ENCODE peak calls at places on chromosome 11, in nine cellular contexts. One of them, this sample, is unnamed.

GRCh38 chr11:14082338-14082737 is 119.8 kb downstream of the SPON1 start:
- DNase-seq in cardiac muscle cell: peak
- DNase-seq in IMR-90: no peak
- DNase-seq in fibroblast of villous mesenchyme: no peak
- DNase-seq in Peyer's patch: no peak
- DNase-seq in fibroblast of pulmonary artery: no peak
- DNase-seq in DND-41: no peak
- DNase-seq in body of pancreas: no peak
- DNase-seq in GM12878: no peak
- DNase-seq in this sample: no peak

GRCh38 chr11:23423119-23423518 is 562.8 kb upstream of the CCDC179 start:
- DNase-seq in Peyer's patch: no peak
- DNase-seq in cardiac muscle cell: no peak
- DNase-seq in DND-41: no peak
- DNase-seq in IMR-90: peak
- DNase-seq in GM12878: no peak
- DNase-seq in fibroblast of pulmonary artery: no peak
- DNase-seq in body of pancreas: no peak
- DNase-seq in fibroblast of villous mesenchyme: peak
- DNase-seq in this sample: no peak

GRCh38 chr11:119373917-119374631 is 7.4 kb downstream of the USP2 start:
- DNase-seq in GM12878: no peak
- DNase-seq in Peyer's patch: peak
- DNase-seq in fibroblast of villous mesenchyme: peak
- DNase-seq in cardiac muscle cell: peak
- DNase-seq in DND-41: peak
- DNase-seq in IMR-90: peak
- DNase-seq in body of pancreas: peak
- DNase-seq in fibroblast of pulmonary artery: peak
- DNase-seq in this sample: no peak

GRCh38 chr11:68118753-68119448 is 2.3 kb downstream of the CHKA start:
- DNase-seq in body of pancreas: peak
- DNase-seq in GM12878: peak
- DNase-seq in IMR-90: peak
- DNase-seq in fibroblast of pulmonary artery: no peak
- DNase-seq in cardiac muscle cell: peak
- DNase-seq in Peyer's patch: no peak
- DNase-seq in fibroblast of villous mesenchyme: peak
- DNase-seq in DND-41: no peak
- DNase-seq in this sample: peak

GRCh38 chr11:66986178-66986545 is 11.1 kb downstream of the C11orf86 start:
- DNase-seq in Peyer's patch: no peak
- DNase-seq in cardiac muscle cell: no peak
- DNase-seq in fibroblast of pulmonary artery: no peak
- DNase-seq in body of pancreas: peak
- DNase-seq in GM12878: no peak
- DNase-seq in DND-41: no peak
- DNase-seq in fibroblast of villous mesenchyme: no peak
- DNase-seq in IMR-90: no peak
- DNase-seq in this sample: no peak

GRCh38 chr11:71246559-71246958 is 5.8 kb downstream of the SHANK2 start:
- DNase-seq in fibroblast of villous mesenchyme: no peak
- DNase-seq in Peyer's patch: no peak
- DNase-seq in DND-41: no peak
- DNase-seq in IMR-90: no peak
- DNase-seq in body of pancreas: no peak
- DNase-seq in cardiac muscle cell: no peak
- DNase-seq in GM12878: no peak
- DNase-seq in fibroblast of pulmonary artery: no peak
- DNase-seq in this sample: no peak

GRCh38 chr11:71247551-71248250 is 4.7 kb downstream of the SHANK2 start:
- DNase-seq in Peyer's patch: no peak
- DNase-seq in DND-41: no peak
- DNase-seq in GM12878: no peak
- DNase-seq in fibroblast of pulmonary artery: no peak
- DNase-seq in cardiac muscle cell: no peak
- DNase-seq in fibroblast of villous mesenchyme: no peak
- DNase-seq in IMR-90: no peak
- DNase-seq in body of pancreas: peak
- DNase-seq in this sample: no peak

GRCh38 chr11:82038151-82038550 is 695.5 kb downstream of the FAM181B start:
- DNase-seq in IMR-90: no peak
- DNase-seq in cardiac muscle cell: no peak
- DNase-seq in GM12878: no peak
- DNase-seq in fibroblast of villous mesenchyme: no peak
- DNase-seq in fibroblast of pulmonary artery: no peak
- DNase-seq in Peyer's patch: no peak
- DNase-seq in DND-41: no peak
- DNase-seq in body of pancreas: no peak
- DNase-seq in this sample: no peak

GRCh38 chr11:1044160-1044559 is 7.6 kb upstream of the MUC6 start:
- DNase-seq in GM12878: no peak
- DNase-seq in IMR-90: no peak
- DNase-seq in cardiac muscle cell: no peak
- DNase-seq in body of pancreas: no peak
- DNase-seq in fibroblast of pulmonary artery: no peak
- DNase-seq in fibroblast of villous mesenchyme: no peak
- DNase-seq in Peyer's patch: no peak
- DNase-seq in DND-41: no peak
- DNase-seq in this sample: no peak

GRCh38 chr11:103596323-103596722 is 440.1 kb upstream of the DDI1 start:
- DNase-seq in cardiac muscle cell: no peak
- DNase-seq in GM12878: no peak
- DNase-seq in Peyer's patch: no peak
- DNase-seq in IMR-90: no peak
- DNase-seq in fibroblast of pulmonary artery: no peak
- DNase-seq in DND-41: no peak
- DNase-seq in fibroblast of villous mesenchyme: no peak
- DNase-seq in body of pancreas: no peak
- DNase-seq in this sample: no peak

GRCh38 chr11:76005746-76006145 is 190.7 kb downstream of the UVRAG start:
- DNase-seq in DND-41: no peak
- DNase-seq in Peyer's patch: no peak
- DNase-seq in IMR-90: no peak
- DNase-seq in fibroblast of pulmonary artery: peak
- DNase-seq in body of pancreas: no peak
- DNase-seq in fibroblast of villous mesenchyme: no peak
- DNase-seq in GM12878: no peak
- DNase-seq in cardiac muscle cell: no peak
- DNase-seq in this sample: no peak

GRCh38 chr11:71222318-71223080 is 29.9 kb downstream of the SHANK2 start:
- DNase-seq in fibroblast of villous mesenchyme: no peak
- DNase-seq in IMR-90: no peak
- DNase-seq in fibroblast of pulmonary artery: no peak
- DNase-seq in Peyer's patch: no peak
- DNase-seq in GM12878: no peak
- DNase-seq in DND-41: no peak
- DNase-seq in cardiac muscle cell: no peak
- DNase-seq in body of pancreas: peak
- DNase-seq in this sample: no peak

GRCh38 chr11:11728371-11728770 is 106.6 kb upstream of the GALNT18 start:
- DNase-seq in Peyer's patch: no peak
- DNase-seq in IMR-90: no peak
- DNase-seq in fibroblast of villous mesenchyme: no peak
- DNase-seq in body of pancreas: no peak
- DNase-seq in cardiac muscle cell: no peak
- DNase-seq in DND-41: no peak
- DNase-seq in fibroblast of pulmonary artery: no peak
- DNase-seq in GM12878: no peak
- DNase-seq in this sample: no peak

GRCh38 chr11:122140535-122140934 is 24.5 kb upstream of the BLID start:
- DNase-seq in fibroblast of villous mesenchyme: no peak
- DNase-seq in cardiac muscle cell: no peak
- DNase-seq in DND-41: no peak
- DNase-seq in fibroblast of pulmonary artery: peak
- DNase-seq in body of pancreas: no peak
- DNase-seq in Peyer's patch: no peak
- DNase-seq in GM12878: no peak
- DNase-seq in IMR-90: peak
- DNase-seq in this sample: no peak

GRCh38 chr11:78798567-78799170 is 224.0 kb upstream of the NARS2 start:
- DNase-seq in Peyer's patch: peak
- DNase-seq in fibroblast of pulmonary artery: peak
- DNase-seq in body of pancreas: peak
- DNase-seq in GM12878: no peak
- DNase-seq in cardiac muscle cell: peak
- DNase-seq in DND-41: peak
- DNase-seq in IMR-90: peak
- DNase-seq in fibroblast of villous mesenchyme: peak
- DNase-seq in this sample: peak

GRCh38 chr11:105611837-105612480 is 2.1 kb downstream of the GRIA4 start:
- DNase-seq in GM12878: no peak
- DNase-seq in DND-41: no peak
- DNase-seq in fibroblast of pulmonary artery: no peak
- DNase-seq in Peyer's patch: no peak
- DNase-seq in IMR-90: no peak
- DNase-seq in cardiac muscle cell: peak
- DNase-seq in fibroblast of villous mesenchyme: no peak
- DNase-seq in body of pancreas: no peak
- DNase-seq in this sample: no peak
- H3K4me3 ChIP-seq in GM12878: no peak
- H3K4me3 ChIP-seq in DND-41: no peak
- H3K4me3 ChIP-seq in fibroblast of pulmonary artery: no peak
- H3K4me3 ChIP-seq in Peyer's patch: peak
- H3K4me3 ChIP-seq in IMR-90: peak
- H3K4me3 ChIP-seq in cardiac muscle cell: peak
- H3K4me3 ChIP-seq in fibroblast of villous mesenchyme: no peak
- H3K4me3 ChIP-seq in body of pancreas: no peak
- H3K4me3 ChIP-seq in this sample: no peak

GRCh38 chr11:84800755-84801346 is 826.3 kb downstream of the DLG2 start:
- DNase-seq in IMR-90: peak
- DNase-seq in fibroblast of pulmonary artery: peak
- DNase-seq in GM12878: no peak
- DNase-seq in cardiac muscle cell: peak
- DNase-seq in DND-41: no peak
- DNase-seq in body of pancreas: no peak
- DNase-seq in Peyer's patch: no peak
- DNase-seq in fibroblast of villous mesenchyme: peak
- DNase-seq in this sample: no peak
- TF ChIP-seq CTCF in IMR-90: peak
- TF ChIP-seq CTCF in fibroblast of pulmonary artery: peak
- TF ChIP-seq CTCF in GM12878: no peak
- TF ChIP-seq CTCF in cardiac muscle cell: no peak
- TF ChIP-seq CTCF in DND-41: no peak
- TF ChIP-seq CTCF in body of pancreas: no peak
- TF ChIP-seq CTCF in Peyer's patch: no peak
- TF ChIP-seq CTCF in fibroblast of villous mesenchyme: peak
- TF ChIP-seq CTCF in this sample: no peak

GRCh38 chr11:72720806-72721205 is 31.4 kb downstream of the ARAP1 start:
- DNase-seq in body of pancreas: peak
- DNase-seq in DND-41: no peak
- DNase-seq in IMR-90: no peak
- DNase-seq in Peyer's patch: no peak
- DNase-seq in fibroblast of pulmonary artery: no peak
- DNase-seq in cardiac muscle cell: no peak
- DNase-seq in GM12878: no peak
- DNase-seq in fibroblast of villous mesenchyme: no peak
- DNase-seq in this sample: no peak
- H3K4me3 ChIP-seq in body of pancreas: no peak
- H3K4me3 ChIP-seq in DND-41: peak
- H3K4me3 ChIP-seq in IMR-90: peak
- H3K4me3 ChIP-seq in Peyer's patch: peak
- H3K4me3 ChIP-seq in fibroblast of pulmonary artery: peak
- H3K4me3 ChIP-seq in cardiac muscle cell: no peak
- H3K4me3 ChIP-seq in GM12878: peak
- H3K4me3 ChIP-seq in fibroblast of villous mesenchyme: peak
- H3K4me3 ChIP-seq in this sample: peak

GRCh38 chr11:108726077-108726800 is 61.4 kb downstream of the DDX10 start:
- DNase-seq in IMR-90: no peak
- DNase-seq in cardiac muscle cell: no peak
- DNase-seq in fibroblast of villous mesenchyme: no peak
- DNase-seq in DND-41: no peak
- DNase-seq in Peyer's patch: no peak
- DNase-seq in body of pancreas: no peak
- DNase-seq in GM12878: no peak
- DNase-seq in fibroblast of pulmonary artery: no peak
- DNase-seq in this sample: no peak

GRCh38 chr11:108727665-108728064 is 62.8 kb downstream of the DDX10 start:
- DNase-seq in IMR-90: no peak
- DNase-seq in fibroblast of pulmonary artery: no peak
- DNase-seq in DND-41: no peak
- DNase-seq in cardiac muscle cell: no peak
- DNase-seq in fibroblast of villous mesenchyme: no peak
- DNase-seq in body of pancreas: no peak
- DNase-seq in GM12878: no peak
- DNase-seq in Peyer's patch: no peak
- DNase-seq in this sample: no peak

GRCh38 chr11:108724974-108725689 is 60.3 kb downstream of the DDX10 start:
- DNase-seq in Peyer's patch: no peak
- DNase-seq in IMR-90: no peak
- DNase-seq in cardiac muscle cell: no peak
- DNase-seq in DND-41: no peak
- DNase-seq in GM12878: no peak
- DNase-seq in body of pancreas: no peak
- DNase-seq in fibroblast of pulmonary artery: no peak
- DNase-seq in fibroblast of villous mesenchyme: no peak
- DNase-seq in this sample: no peak
- TF ChIP-seq CTCF in Peyer's patch: no peak
- TF ChIP-seq CTCF in IMR-90: no peak
- TF ChIP-seq CTCF in cardiac muscle cell: no peak
- TF ChIP-seq CTCF in DND-41: no peak
- TF ChIP-seq CTCF in GM12878: no peak
- TF ChIP-seq CTCF in body of pancreas: no peak
- TF ChIP-seq CTCF in fibroblast of pulmonary artery: no peak
- TF ChIP-seq CTCF in fibroblast of villous mesenchyme: no peak
- TF ChIP-seq CTCF in this sample: no peak

GRCh38 chr11:64990222-64990918 is 6.4 kb downstream of the BATF2 start:
- DNase-seq in fibroblast of villous mesenchyme: peak
- DNase-seq in fibroblast of pulmonary artery: peak
- DNase-seq in GM12878: no peak
- DNase-seq in body of pancreas: no peak
- DNase-seq in IMR-90: no peak
- DNase-seq in cardiac muscle cell: no peak
- DNase-seq in DND-41: no peak
- DNase-seq in Peyer's patch: no peak
- DNase-seq in this sample: no peak
- H3K4me3 ChIP-seq in fibroblast of villous mesenchyme: no peak
- H3K4me3 ChIP-seq in fibroblast of pulmonary artery: no peak
- H3K4me3 ChIP-seq in GM12878: peak
- H3K4me3 ChIP-seq in body of pancreas: no peak
- H3K4me3 ChIP-seq in IMR-90: no peak
- H3K4me3 ChIP-seq in cardiac muscle cell: no peak
- H3K4me3 ChIP-seq in DND-41: no peak
- H3K4me3 ChIP-seq in Peyer's patch: no peak
- H3K4me3 ChIP-seq in this sample: no peak